ENCODE peak calls at places on chromosomes 1 and 21, in eight cellular contexts. One of them, this sample, is unnamed. For H3K9me3, the result is how much of the 10 kb centered on the place peaks cover.

GRCh38 chr1:147384805-147385204 is 142.3 kb downstream of the CHD1L start:
- DNase-seq in body of pancreas: no peak
- DNase-seq in cardiac muscle cell: no peak
- DNase-seq in breast epithelium: no peak
- DNase-seq in upper lobe of right lung: no peak
- DNase-seq in CD4-positive, alpha-beta memory T cell: no peak
- DNase-seq in hepatocyte: no peak
- DNase-seq in neuronal stem cell: no peak
- DNase-seq in this sample: no peak

GRCh38 chr1:21251773-21252471 is 38.3 kb downstream of the ECE1 start:
- DNase-seq in CD4-positive, alpha-beta memory T cell: no peak
- DNase-seq in hepatocyte: peak
- DNase-seq in breast epithelium: peak
- DNase-seq in cardiac muscle cell: peak
- DNase-seq in body of pancreas: peak
- DNase-seq in upper lobe of right lung: no peak
- DNase-seq in neuronal stem cell: no peak
- DNase-seq in this sample: no peak

GRCh38 chr1:113804421-113805255 is 7.6 kb downstream of the RSBN1 start:
- DNase-seq in cardiac muscle cell: peak
- DNase-seq in upper lobe of right lung: no peak
- DNase-seq in CD4-positive, alpha-beta memory T cell: no peak
- DNase-seq in body of pancreas: peak
- DNase-seq in breast epithelium: no peak
- DNase-seq in neuronal stem cell: no peak
- DNase-seq in hepatocyte: peak
- DNase-seq in this sample: no peak

GRCh38 chr1:47934243-47934805 is 62.9 kb downstream of the TRABD2B start:
- DNase-seq in CD4-positive, alpha-beta memory T cell: no peak
- DNase-seq in upper lobe of right lung: peak
- DNase-seq in body of pancreas: peak
- DNase-seq in neuronal stem cell: no peak
- DNase-seq in cardiac muscle cell: peak
- DNase-seq in breast epithelium: peak
- DNase-seq in hepatocyte: peak
- DNase-seq in this sample: no peak

GRCh38 chr1:195591917-195592672 is 1016.1 kb downstream of the KCNT2 start:
- DNase-seq in body of pancreas: no peak
- DNase-seq in breast epithelium: no peak
- DNase-seq in cardiac muscle cell: no peak
- DNase-seq in CD4-positive, alpha-beta memory T cell: no peak
- DNase-seq in neuronal stem cell: no peak
- DNase-seq in hepatocyte: peak
- DNase-seq in upper lobe of right lung: no peak
- DNase-seq in this sample: no peak

GRCh38 chr21:32806810-32807386 is 35.3 kb upstream of the PAXBP1 start:
- DNase-seq in body of pancreas: no peak
- DNase-seq in hepatocyte: no peak
- DNase-seq in breast epithelium: no peak
- DNase-seq in CD4-positive, alpha-beta memory T cell: no peak
- DNase-seq in neuronal stem cell: no peak
- DNase-seq in upper lobe of right lung: no peak
- DNase-seq in cardiac muscle cell: peak
- DNase-seq in this sample: no peak

GRCh38 chr1:31007462-31007991 is 58.0 kb downstream of the PUM1 start:
- DNase-seq in breast epithelium: no peak
- DNase-seq in CD4-positive, alpha-beta memory T cell: no peak
- DNase-seq in hepatocyte: peak
- DNase-seq in cardiac muscle cell: peak
- DNase-seq in upper lobe of right lung: no peak
- DNase-seq in neuronal stem cell: no peak
- DNase-seq in body of pancreas: no peak
- DNase-seq in this sample: no peak

GRCh38 chr1:240149488-240150094 is 57.9 kb downstream of the FMN2 start:
- DNase-seq in CD4-positive, alpha-beta memory T cell: peak
- DNase-seq in body of pancreas: no peak
- DNase-seq in upper lobe of right lung: no peak
- DNase-seq in cardiac muscle cell: peak
- DNase-seq in hepatocyte: peak
- DNase-seq in neuronal stem cell: peak
- DNase-seq in breast epithelium: no peak
- DNase-seq in this sample: no peak

GRCh38 chr1:904271-904950 is 19.3 kb upstream of the SAMD11 start:
- DNase-seq in hepatocyte: peak
- DNase-seq in cardiac muscle cell: peak
- DNase-seq in body of pancreas: peak
- DNase-seq in neuronal stem cell: peak
- DNase-seq in CD4-positive, alpha-beta memory T cell: peak
- DNase-seq in breast epithelium: peak
- DNase-seq in upper lobe of right lung: peak
- DNase-seq in this sample: peak

GRCh38 chr1:15261155-15262002 is 14.4 kb downstream of the FHAD1 start:
- DNase-seq in cardiac muscle cell: peak
- DNase-seq in CD4-positive, alpha-beta memory T cell: no peak
- DNase-seq in upper lobe of right lung: peak
- DNase-seq in neuronal stem cell: no peak
- DNase-seq in hepatocyte: no peak
- DNase-seq in breast epithelium: no peak
- DNase-seq in body of pancreas: peak
- DNase-seq in this sample: no peak

GRCh38 chr21:25938673-25939395 is 204.1 kb downstream of the GABPA start:
- DNase-seq in upper lobe of right lung: no peak
- DNase-seq in body of pancreas: peak
- DNase-seq in neuronal stem cell: no peak
- DNase-seq in breast epithelium: no peak
- DNase-seq in cardiac muscle cell: peak
- DNase-seq in hepatocyte: no peak
- DNase-seq in CD4-positive, alpha-beta memory T cell: no peak
- DNase-seq in this sample: no peak

GRCh38 chr1:153509729-153510354 is 25.9 kb downstream of the S100A6 start:
- DNase-seq in hepatocyte: peak
- DNase-seq in breast epithelium: no peak
- DNase-seq in upper lobe of right lung: peak
- DNase-seq in body of pancreas: no peak
- DNase-seq in CD4-positive, alpha-beta memory T cell: peak
- DNase-seq in cardiac muscle cell: no peak
- DNase-seq in neuronal stem cell: no peak
- DNase-seq in this sample: peak

GRCh38 chr1:43171312-43171875 is 696 bp downstream of the EBNA1BP2 start:
- DNase-seq in hepatocyte: no peak
- DNase-seq in body of pancreas: no peak
- DNase-seq in cardiac muscle cell: peak
- DNase-seq in neuronal stem cell: no peak
- DNase-seq in upper lobe of right lung: no peak
- DNase-seq in CD4-positive, alpha-beta memory T cell: no peak
- DNase-seq in breast epithelium: no peak
- DNase-seq in this sample: no peak

GRCh38 chr1:25958475-25958874 is 39.4 kb downstream of the PAFAH2 start:
- DNase-seq in hepatocyte: no peak
- DNase-seq in body of pancreas: no peak
- DNase-seq in neuronal stem cell: no peak
- DNase-seq in breast epithelium: no peak
- DNase-seq in cardiac muscle cell: peak
- DNase-seq in upper lobe of right lung: no peak
- DNase-seq in CD4-positive, alpha-beta memory T cell: no peak
- DNase-seq in this sample: no peak

GRCh38 chr1:101511501-101511900 is 274.7 kb downstream of the S1PR1 start:
- DNase-seq in hepatocyte: no peak
- DNase-seq in breast epithelium: no peak
- DNase-seq in CD4-positive, alpha-beta memory T cell: no peak
- DNase-seq in neuronal stem cell: no peak
- DNase-seq in body of pancreas: no peak
- DNase-seq in upper lobe of right lung: no peak
- DNase-seq in cardiac muscle cell: no peak
- DNase-seq in this sample: no peak

GRCh38 chr1:163202833-163203451 is at the start of gene RGS5:
- DNase-seq in upper lobe of right lung: no peak
- DNase-seq in neuronal stem cell: peak
- DNase-seq in cardiac muscle cell: peak
- DNase-seq in breast epithelium: no peak
- DNase-seq in body of pancreas: no peak
- DNase-seq in hepatocyte: no peak
- DNase-seq in CD4-positive, alpha-beta memory T cell: no peak
- DNase-seq in this sample: no peak

GRCh38 chr1:119784127-119784781 is 15.5 kb upstream of the HMGCS2 start:
- DNase-seq in body of pancreas: peak
- DNase-seq in cardiac muscle cell: peak
- DNase-seq in hepatocyte: no peak
- DNase-seq in upper lobe of right lung: peak
- DNase-seq in breast epithelium: no peak
- DNase-seq in neuronal stem cell: no peak
- DNase-seq in CD4-positive, alpha-beta memory T cell: no peak
- DNase-seq in this sample: no peak

GRCh38 chr1:30749691-30750583 is 7.6 kb downstream of the LAPTM5 start:
- DNase-seq in body of pancreas: peak
- DNase-seq in cardiac muscle cell: no peak
- DNase-seq in hepatocyte: no peak
- DNase-seq in CD4-positive, alpha-beta memory T cell: peak
- DNase-seq in neuronal stem cell: no peak
- DNase-seq in breast epithelium: no peak
- DNase-seq in upper lobe of right lung: no peak
- DNase-seq in this sample: peak

GRCh38 chr1:172277277-172277676 is 143.2 kb upstream of the C1orf105 start:
- DNase-seq in hepatocyte: no peak
- DNase-seq in upper lobe of right lung: no peak
- DNase-seq in body of pancreas: no peak
- DNase-seq in cardiac muscle cell: peak
- DNase-seq in neuronal stem cell: no peak
- DNase-seq in CD4-positive, alpha-beta memory T cell: no peak
- DNase-seq in breast epithelium: no peak
- DNase-seq in this sample: no peak

GRCh38 chr1:156119503-156120209 is 5.1 kb downstream of the LMNA start:
- DNase-seq in upper lobe of right lung: no peak
- DNase-seq in hepatocyte: peak
- DNase-seq in CD4-positive, alpha-beta memory T cell: no peak
- DNase-seq in body of pancreas: peak
- DNase-seq in neuronal stem cell: no peak
- DNase-seq in cardiac muscle cell: no peak
- DNase-seq in breast epithelium: no peak
- DNase-seq in this sample: no peak

GRCh38 chr1:77018386-77019156 is 151.3 kb downstream of the ST6GALNAC5 start:
- DNase-seq in neuronal stem cell: no peak
- DNase-seq in CD4-positive, alpha-beta memory T cell: no peak
- DNase-seq in cardiac muscle cell: no peak
- DNase-seq in breast epithelium: peak
- DNase-seq in hepatocyte: no peak
- DNase-seq in upper lobe of right lung: no peak
- DNase-seq in body of pancreas: no peak
- DNase-seq in this sample: no peak

GRCh38 chr1:115245227-115245626 is 92.8 kb downstream of the NGF start:
- DNase-seq in cardiac muscle cell: no peak
- DNase-seq in CD4-positive, alpha-beta memory T cell: no peak
- DNase-seq in neuronal stem cell: no peak
- DNase-seq in body of pancreas: no peak
- DNase-seq in upper lobe of right lung: no peak
- DNase-seq in hepatocyte: no peak
- DNase-seq in breast epithelium: no peak
- DNase-seq in this sample: no peak
- H3K9me3 ChIP-seq in cardiac muscle cell: under half
- H3K9me3 ChIP-seq in CD4-positive, alpha-beta memory T cell: under half
- H3K9me3 ChIP-seq in neuronal stem cell: under half
- H3K9me3 ChIP-seq in body of pancreas: under half
- H3K9me3 ChIP-seq in upper lobe of right lung: under half
- H3K9me3 ChIP-seq in hepatocyte: under half
- H3K9me3 ChIP-seq in breast epithelium: under half
- H3K9me3 ChIP-seq in this sample: under half

GRCh38 chr1:75233302-75233929 is 99.2 kb downstream of the LHX8 start:
- DNase-seq in cardiac muscle cell: peak
- DNase-seq in breast epithelium: no peak
- DNase-seq in body of pancreas: peak
- DNase-seq in hepatocyte: peak
- DNase-seq in CD4-positive, alpha-beta memory T cell: peak
- DNase-seq in neuronal stem cell: peak
- DNase-seq in upper lobe of right lung: no peak
- DNase-seq in this sample: no peak

DNA sequence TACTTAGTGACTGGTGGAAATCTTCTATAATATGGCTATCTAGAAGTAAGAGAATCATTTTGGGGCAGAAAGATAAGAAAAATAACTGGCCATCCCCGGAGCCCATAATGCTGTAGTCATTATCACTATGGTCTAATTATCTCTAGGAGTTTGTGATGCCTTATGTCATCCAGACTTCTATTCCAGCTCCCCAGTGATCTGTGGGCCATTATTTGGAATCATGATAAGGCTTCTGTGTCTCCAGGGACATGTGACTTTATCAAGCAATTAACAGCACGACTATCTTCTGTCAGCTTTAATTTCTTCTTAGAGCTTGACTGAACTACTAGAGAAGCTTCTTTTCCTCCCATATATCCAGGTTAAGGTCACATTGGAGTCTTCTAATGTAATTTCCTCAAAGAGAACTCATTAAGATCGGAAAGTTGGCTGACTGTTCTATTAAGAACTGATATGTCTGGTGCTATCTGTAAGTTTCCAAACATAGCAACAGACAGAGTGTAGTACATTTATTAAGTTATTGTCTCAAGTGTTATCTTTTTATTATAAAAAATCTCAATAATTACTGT is 100.4 kb downstream of the LHX8 start:
- DNase-seq in cardiac muscle cell: no peak
- DNase-seq in neuronal stem cell: no peak
- DNase-seq in body of pancreas: no peak
- DNase-seq in upper lobe of right lung: no peak
- DNase-seq in hepatocyte: no peak
- DNase-seq in CD4-positive, alpha-beta memory T cell: no peak
- DNase-seq in breast epithelium: no peak
- DNase-seq in this sample: no peak
- H3K9me3 ChIP-seq in cardiac muscle cell: under half
- H3K9me3 ChIP-seq in neuronal stem cell: under half
- H3K9me3 ChIP-seq in body of pancreas: under half
- H3K9me3 ChIP-seq in upper lobe of right lung: under half
- H3K9me3 ChIP-seq in hepatocyte: under half
- H3K9me3 ChIP-seq in CD4-positive, alpha-beta memory T cell: under half
- H3K9me3 ChIP-seq in breast epithelium: under half
- H3K9me3 ChIP-seq in this sample: under half

DNA sequence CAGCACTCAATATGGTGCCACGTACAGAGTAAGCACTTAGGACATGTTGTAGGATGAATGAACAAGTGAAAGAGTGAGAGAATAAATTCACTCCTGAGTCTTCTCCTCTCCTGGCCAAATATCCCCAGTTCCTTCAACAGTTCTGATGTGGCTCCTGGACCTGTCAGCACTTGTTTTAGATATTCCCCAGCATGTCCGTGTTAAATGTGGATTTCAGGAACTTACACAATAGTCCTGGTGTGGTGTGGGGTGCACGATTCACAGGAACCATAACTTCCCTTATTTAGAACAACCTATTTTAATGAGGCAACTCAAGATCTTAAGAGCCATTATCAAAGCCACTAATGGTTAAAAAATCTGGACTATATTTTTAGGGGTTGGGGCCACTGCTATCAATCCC is 39.0 kb upstream of the MYSM1 start:
- DNase-seq in body of pancreas: peak
- DNase-seq in upper lobe of right lung: no peak
- DNase-seq in hepatocyte: no peak
- DNase-seq in CD4-positive, alpha-beta memory T cell: no peak
- DNase-seq in neuronal stem cell: no peak
- DNase-seq in cardiac muscle cell: peak
- DNase-seq in breast epithelium: no peak
- DNase-seq in this sample: no peak
- H3K9me3 ChIP-seq in body of pancreas: under half
- H3K9me3 ChIP-seq in upper lobe of right lung: under half
- H3K9me3 ChIP-seq in hepatocyte: under half
- H3K9me3 ChIP-seq in CD4-positive, alpha-beta memory T cell: under half
- H3K9me3 ChIP-seq in neuronal stem cell: under half
- H3K9me3 ChIP-seq in cardiac muscle cell: under half
- H3K9me3 ChIP-seq in breast epithelium: under half
- H3K9me3 ChIP-seq in this sample: under half

GRCh38 chr1:176177764-176178163 is 29.3 kb downstream of the COP1 start:
- DNase-seq in neuronal stem cell: no peak
- DNase-seq in hepatocyte: no peak
- DNase-seq in CD4-positive, alpha-beta memory T cell: no peak
- DNase-seq in body of pancreas: no peak
- DNase-seq in breast epithelium: no peak
- DNase-seq in upper lobe of right lung: no peak
- DNase-seq in cardiac muscle cell: no peak
- DNase-seq in this sample: no peak
- H3K9me3 ChIP-seq in neuronal stem cell: under half
- H3K9me3 ChIP-seq in hepatocyte: under half
- H3K9me3 ChIP-seq in CD4-positive, alpha-beta memory T cell: under half
- H3K9me3 ChIP-seq in body of pancreas: under half
- H3K9me3 ChIP-seq in breast epithelium: under half
- H3K9me3 ChIP-seq in upper lobe of right lung: under half
- H3K9me3 ChIP-seq in cardiac muscle cell: under half
- H3K9me3 ChIP-seq in this sample: under half